ENCODE peak calls at places on chromosomes 13 and 19, in eight cellular contexts. One of them, this sample, is unnamed.

GRCh38 chr19:58154287-58154678 is 3.7 kb upstream of the ZNF329 start:
- DNase-seq in central memory CD4-positive, alpha-beta T cell: no peak
- DNase-seq in AG04450: no peak
- DNase-seq in T-helper 9 cell: no peak
- DNase-seq in right atrium auricular region: peak
- DNase-seq in KBM-7: no peak
- DNase-seq in CD14-positive monocyte: no peak
- DNase-seq in NCI-H345: no peak
- DNase-seq in this sample: no peak

GRCh38 chr19:45716314-45717130 is 14.2 kb downstream of the FBXO46 start:
- DNase-seq in NCI-H345: no peak
- DNase-seq in KBM-7: peak
- DNase-seq in CD14-positive monocyte: no peak
- DNase-seq in right atrium auricular region: no peak
- DNase-seq in T-helper 9 cell: peak
- DNase-seq in central memory CD4-positive, alpha-beta T cell: no peak
- DNase-seq in AG04450: no peak
- DNase-seq in this sample: peak

GRCh38 chr13:46324976-46325375 is 62.1 kb downstream of the RUBCNL start:
- DNase-seq in CD14-positive monocyte: no peak
- DNase-seq in right atrium auricular region: no peak
- DNase-seq in AG04450: no peak
- DNase-seq in central memory CD4-positive, alpha-beta T cell: no peak
- DNase-seq in T-helper 9 cell: no peak
- DNase-seq in NCI-H345: no peak
- DNase-seq in KBM-7: no peak
- DNase-seq in this sample: no peak

GRCh38 chr13:93151277-93151676 is 75.3 kb upstream of the GPC6 start:
- DNase-seq in KBM-7: peak
- DNase-seq in right atrium auricular region: no peak
- DNase-seq in T-helper 9 cell: no peak
- DNase-seq in CD14-positive monocyte: no peak
- DNase-seq in NCI-H345: no peak
- DNase-seq in central memory CD4-positive, alpha-beta T cell: no peak
- DNase-seq in AG04450: peak
- DNase-seq in this sample: no peak

GRCh38 chr13:106649495-106649894 is 81.6 kb upstream of the ARGLU1 start:
- DNase-seq in AG04450: no peak
- DNase-seq in central memory CD4-positive, alpha-beta T cell: no peak
- DNase-seq in CD14-positive monocyte: no peak
- DNase-seq in KBM-7: no peak
- DNase-seq in right atrium auricular region: no peak
- DNase-seq in NCI-H345: no peak
- DNase-seq in T-helper 9 cell: no peak
- DNase-seq in this sample: no peak

GRCh38 chr13:111881700-111882099 is 185.2 kb upstream of the SOX1 start:
- DNase-seq in CD14-positive monocyte: no peak
- DNase-seq in KBM-7: no peak
- DNase-seq in NCI-H345: no peak
- DNase-seq in right atrium auricular region: peak
- DNase-seq in T-helper 9 cell: no peak
- DNase-seq in AG04450: no peak
- DNase-seq in central memory CD4-positive, alpha-beta T cell: no peak
- DNase-seq in this sample: peak

GRCh38 chr19:47494729-47495128 is 10.7 kb upstream of the KPTN start:
- DNase-seq in NCI-H345: no peak
- DNase-seq in right atrium auricular region: no peak
- DNase-seq in central memory CD4-positive, alpha-beta T cell: no peak
- DNase-seq in KBM-7: no peak
- DNase-seq in AG04450: no peak
- DNase-seq in CD14-positive monocyte: no peak
- DNase-seq in T-helper 9 cell: no peak
- DNase-seq in this sample: no peak

GRCh38 chr19:277581-278165 is 13.5 kb downstream of the PLPP2 start:
- DNase-seq in T-helper 9 cell: no peak
- DNase-seq in KBM-7: peak
- DNase-seq in CD14-positive monocyte: no peak
- DNase-seq in NCI-H345: no peak
- DNase-seq in right atrium auricular region: peak
- DNase-seq in central memory CD4-positive, alpha-beta T cell: no peak
- DNase-seq in AG04450: no peak
- DNase-seq in this sample: no peak

GRCh38 chr13:74324338-74324737 is 190.1 kb upstream of the KLF12 start:
- DNase-seq in NCI-H345: no peak
- DNase-seq in CD14-positive monocyte: no peak
- DNase-seq in AG04450: no peak
- DNase-seq in T-helper 9 cell: no peak
- DNase-seq in right atrium auricular region: no peak
- DNase-seq in KBM-7: no peak
- DNase-seq in central memory CD4-positive, alpha-beta T cell: no peak
- DNase-seq in this sample: no peak

GRCh38 chr13:89609318-89609717 is 1738.2 kb upstream of the MIR17HG start:
- DNase-seq in CD14-positive monocyte: no peak
- DNase-seq in right atrium auricular region: no peak
- DNase-seq in KBM-7: no peak
- DNase-seq in T-helper 9 cell: no peak
- DNase-seq in central memory CD4-positive, alpha-beta T cell: no peak
- DNase-seq in AG04450: no peak
- DNase-seq in NCI-H345: no peak
- DNase-seq in this sample: no peak

GRCh38 chr13:30158774-30159445 is 148.4 kb downstream of the KATNAL1 start:
- DNase-seq in NCI-H345: no peak
- DNase-seq in T-helper 9 cell: no peak
- DNase-seq in right atrium auricular region: no peak
- DNase-seq in KBM-7: no peak
- DNase-seq in CD14-positive monocyte: no peak
- DNase-seq in AG04450: peak
- DNase-seq in central memory CD4-positive, alpha-beta T cell: peak
- DNase-seq in this sample: peak

GRCh38 chr19:14871619-14872230 is 14.2 kb downstream of the OR7A17 start:
- DNase-seq in AG04450: no peak
- DNase-seq in T-helper 9 cell: no peak
- DNase-seq in NCI-H345: no peak
- DNase-seq in KBM-7: peak
- DNase-seq in central memory CD4-positive, alpha-beta T cell: no peak
- DNase-seq in CD14-positive monocyte: no peak
- DNase-seq in right atrium auricular region: no peak
- DNase-seq in this sample: no peak

GRCh38 chr19:3523361-3524074 is 15.5 kb upstream of the TEKTIP1 start:
- DNase-seq in CD14-positive monocyte: no peak
- DNase-seq in AG04450: no peak
- DNase-seq in right atrium auricular region: no peak
- DNase-seq in T-helper 9 cell: no peak
- DNase-seq in KBM-7: no peak
- DNase-seq in NCI-H345: no peak
- DNase-seq in central memory CD4-positive, alpha-beta T cell: no peak
- DNase-seq in this sample: no peak

GRCh38 chr19:41957838-41958366 is 1.2 kb downstream of the RABAC1 start:
- DNase-seq in NCI-H345: peak
- DNase-seq in KBM-7: peak
- DNase-seq in right atrium auricular region: peak
- DNase-seq in T-helper 9 cell: no peak
- DNase-seq in central memory CD4-positive, alpha-beta T cell: peak
- DNase-seq in AG04450: peak
- DNase-seq in CD14-positive monocyte: peak
- DNase-seq in this sample: peak

GRCh38 chr13:42581427-42581826 is 7.5 kb downstream of the TNFSF11 start:
- DNase-seq in T-helper 9 cell: no peak
- DNase-seq in right atrium auricular region: no peak
- DNase-seq in CD14-positive monocyte: no peak
- DNase-seq in AG04450: no peak
- DNase-seq in KBM-7: no peak
- DNase-seq in NCI-H345: no peak
- DNase-seq in central memory CD4-positive, alpha-beta T cell: no peak
- DNase-seq in this sample: no peak

GRCh38 chr13:32140109-32140508 is 108.5 kb downstream of the FRY start:
- DNase-seq in AG04450: no peak
- DNase-seq in right atrium auricular region: no peak
- DNase-seq in NCI-H345: no peak
- DNase-seq in central memory CD4-positive, alpha-beta T cell: no peak
- DNase-seq in T-helper 9 cell: no peak
- DNase-seq in KBM-7: no peak
- DNase-seq in CD14-positive monocyte: no peak
- DNase-seq in this sample: no peak

GRCh38 chr19:44577566-44577874 is 35.8 kb upstream of the IGSF23 start:
- DNase-seq in central memory CD4-positive, alpha-beta T cell: no peak
- DNase-seq in AG04450: no peak
- DNase-seq in T-helper 9 cell: no peak
- DNase-seq in NCI-H345: no peak
- DNase-seq in CD14-positive monocyte: no peak
- DNase-seq in right atrium auricular region: peak
- DNase-seq in KBM-7: no peak
- DNase-seq in this sample: no peak

GRCh38 chr19:7516878-7517277 is 975 bp downstream of the ZNF358 start:
- DNase-seq in right atrium auricular region: no peak
- DNase-seq in T-helper 9 cell: no peak
- DNase-seq in CD14-positive monocyte: no peak
- DNase-seq in NCI-H345: no peak
- DNase-seq in central memory CD4-positive, alpha-beta T cell: no peak
- DNase-seq in AG04450: no peak
- DNase-seq in KBM-7: no peak
- DNase-seq in this sample: no peak

GRCh38 chr13:111322916-111323331 is 2.5 kb downstream of the TEX29 start:
- DNase-seq in right atrium auricular region: no peak
- DNase-seq in NCI-H345: no peak
- DNase-seq in KBM-7: no peak
- DNase-seq in AG04450: no peak
- DNase-seq in T-helper 9 cell: no peak
- DNase-seq in central memory CD4-positive, alpha-beta T cell: no peak
- DNase-seq in CD14-positive monocyte: peak
- DNase-seq in this sample: peak